ENCODE peak calls at places on chromosomes 6 and 20, in five cellular contexts. W is foreskin fibroblast, H is GM20000, Z is astrocyte of the cerebellum, I is HepG2. C is an unnamed sample.

GRCh38 chr6:75280131-75280855 is 4.3 kb downstream of the TMEM30A start:
- DNase-seq in W (no peak), H (no peak), Z (no peak), I (no peak), C (no peak)

GRCh38 chr6:140661691-140662090 is 1287.2 kb upstream of the CITED2 start:
- DNase-seq in W (no peak), H (no peak), Z (no peak), I (no peak), C (peak; percentile 42)

GRCh38 chr20:1720226-1720625 is 62.6 kb upstream of the SIRPG start:
- DNase-seq in W (no peak), H (no peak), Z (no peak), I (no peak), C (no peak)

GRCh38 chr6:38649744-38650143 is 10.0 kb upstream of the BTBD9 start:
- DNase-seq in W (no peak), H (no peak), Z (no peak), I (no peak), C (no peak)

GRCh38 chr20:43975096-43975768 is 60.6 kb downstream of the TOX2 start:
- DNase-seq in W (peak; percentile 79), H (no peak), Z (peak; percentile 26), I (no peak), C (peak; percentile 79)

GRCh38 chr20:51326241-51326819 is 216.2 kb downstream of the NFATC2 start:
- DNase-seq in W (peak; percentile 33), H (peak; percentile 58), Z (no peak), I (peak; percentile 61), C (peak; percentile 32)

GRCh38 chr20:15236812-15237211 is 899.4 kb upstream of the FLRT3 start:
- DNase-seq in W (peak; percentile 42), H (peak; percentile 28), Z (no peak), I (peak; percentile 58), C (no peak)

GRCh38 chr6:35318845-35319220 is 21.2 kb downstream of the DEF6 start:
- DNase-seq in W (no peak), H (no peak), Z (no peak), I (peak; percentile 62), C (no peak)

GRCh38 chr20:47847882-47848485 is 62.7 kb upstream of the SULF2 start:
- DNase-seq in W (no peak), H (no peak), Z (no peak), I (no peak), C (no peak)

GRCh38 chr6:37554480-37554819 is 54.8 kb upstream of the CCDC167 start:
- DNase-seq in W (no peak), H (no peak), Z (no peak), I (no peak), C (peak; percentile 38)

GRCh38 chr6:135358251-135358821 is 139.2 kb downstream of the AHI1 start:
- DNase-seq in W (peak; percentile 86), H (no peak), Z (peak; percentile 78), I (no peak), C (peak; percentile 94)

GRCh38 chr20:19814241-19814640 is 56.2 kb downstream of the RIN2 start:
- DNase-seq in W (no peak), H (no peak), Z (no peak), I (no peak), C (no peak)

GRCh38 chr6:144234399-144234798 is 50.7 kb upstream of the UTRN start:
- DNase-seq in W (no peak), H (no peak), Z (no peak), I (no peak), C (no peak)

GRCh38 chr6:21359926-21360325 is 233.6 kb upstream of the SOX4 start:
- DNase-seq in W (no peak), H (no peak), Z (no peak), I (no peak), C (no peak)

GRCh38 chr6:37516920-37517405 is 17.3 kb upstream of the CCDC167 start:
- DNase-seq in W (no peak), H (no peak), Z (no peak), I (no peak), C (no peak)

GRCh38 chr6:90574610-90575009 is 12.3 kb downstream of the MAP3K7 start:
- DNase-seq in W (peak; percentile 14), H (no peak), Z (peak; percentile 32), I (no peak), C (peak; percentile 42)
- TF ChIP-seq CTCF in W (no peak), H (no peak), Z (peak; percentile 12), I (no peak), C (peak; percentile 58)

GRCh38 chr6:44028767-44029166 is 98.5 kb downstream of the MRPL14 start:
- DNase-seq in W (no peak), H (no peak), Z (no peak), I (no peak), C (no peak)
- TF ChIP-seq CTCF in W (peak; percentile 15), H (no peak), Z (peak; percentile 35), I (no peak), C (peak; percentile 56)

GRCh38 chr20:56348306-56348695 is 10.5 kb upstream of the FAM210B start:
- DNase-seq in W (no peak), H (no peak), Z (no peak), I (peak; percentile 74), C (no peak)

GRCh38 chr20:56345911-56346310 is 12.9 kb upstream of the FAM210B start:
- DNase-seq in W (no peak), H (no peak), Z (no peak), I (no peak), C (no peak)

GRCh38 chr20:56347628-56348305 is 11.0 kb upstream of the FAM210B start:
- DNase-seq in W (no peak), H (no peak), Z (no peak), I (no peak), C (no peak)

GRCh38 chr20:56342783-56343182 is 16.0 kb upstream of the FAM210B start:
- DNase-seq in W (no peak), H (no peak), Z (no peak), I (no peak), C (no peak)

GRCh38 chr20:56343861-56344381 is 14.9 kb upstream of the FAM210B start:
- DNase-seq in W (no peak), H (peak; percentile 73), Z (peak; percentile 5), I (no peak), C (peak; percentile 18)
- TF ChIP-seq CTCF in W (peak; percentile 87), H (peak; percentile 54), Z (peak; percentile 63), I (peak; percentile 86), C (peak; percentile 85)

DNA sequence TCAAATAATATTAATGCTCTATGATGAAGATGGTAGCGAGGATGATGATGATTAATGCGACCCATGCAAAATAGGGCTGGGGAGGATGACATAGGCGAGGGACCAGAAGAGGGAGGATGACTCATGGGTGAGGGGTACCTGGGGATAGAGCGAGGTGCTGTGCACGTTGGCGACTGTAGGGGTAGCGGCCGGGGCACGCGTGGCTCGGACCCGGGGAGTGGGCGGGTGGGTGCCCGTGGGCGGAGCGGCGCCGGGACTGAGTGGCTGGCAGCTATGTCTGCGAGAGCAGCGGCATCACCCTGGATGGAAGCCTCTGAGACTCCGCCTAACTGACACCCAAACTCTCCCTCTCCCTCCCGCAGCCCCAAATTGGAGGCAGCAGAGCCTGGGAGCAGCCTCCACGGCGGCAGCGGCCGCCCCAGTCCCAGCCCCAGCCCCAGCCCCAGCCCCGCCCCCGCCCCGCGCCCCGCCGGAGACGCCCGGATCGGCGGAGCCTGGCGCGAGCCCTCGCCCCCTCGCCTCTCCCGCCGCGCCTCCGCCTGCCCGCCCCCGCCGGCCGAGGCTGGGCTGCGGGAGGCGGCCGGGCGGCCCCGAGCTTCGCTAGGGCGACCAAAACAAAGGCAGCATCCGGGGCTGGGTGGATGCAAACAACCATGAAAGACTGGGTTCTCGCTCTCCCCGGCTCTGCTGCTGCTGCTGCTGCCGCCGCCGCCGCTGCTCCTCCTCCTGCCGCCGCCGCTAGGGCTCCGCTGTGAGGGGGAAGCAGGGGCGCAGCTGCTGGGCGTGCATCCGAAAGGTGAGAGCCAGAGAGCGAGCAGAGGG is at the start of gene RIMS1:
- DNase-seq in W (no peak), H (peak; percentile 71), Z (no peak), I (no peak), C (peak; percentile 11)
- TF ChIP-seq CTCF in W (peak; percentile 30), H (no peak), Z (peak; percentile 49), I (peak; percentile 30), C (peak; percentile 49)

GRCh38 chr6:166515072-166515810 is 71.2 kb downstream of the RAMACL start:
- DNase-seq in W (peak; percentile 89), H (peak; percentile 22), Z (peak; percentile 27), I (peak; percentile 14), C (peak; percentile 83)

GRCh38 chr6:166512567-166512966 is 73.9 kb downstream of the RAMACL start:
- DNase-seq in W (no peak), H (peak; percentile 52), Z (no peak), I (no peak), C (no peak)

GRCh38 chr6:166516256-166516655 is 70.2 kb downstream of the RAMACL start:
- DNase-seq in W (no peak), H (no peak), Z (no peak), I (no peak), C (no peak)

GRCh38 chr6:166511316-166511715 is 75.2 kb downstream of the RAMACL start:
- DNase-seq in W (no peak), H (no peak), Z (no peak), I (no peak), C (no peak)

DNA sequence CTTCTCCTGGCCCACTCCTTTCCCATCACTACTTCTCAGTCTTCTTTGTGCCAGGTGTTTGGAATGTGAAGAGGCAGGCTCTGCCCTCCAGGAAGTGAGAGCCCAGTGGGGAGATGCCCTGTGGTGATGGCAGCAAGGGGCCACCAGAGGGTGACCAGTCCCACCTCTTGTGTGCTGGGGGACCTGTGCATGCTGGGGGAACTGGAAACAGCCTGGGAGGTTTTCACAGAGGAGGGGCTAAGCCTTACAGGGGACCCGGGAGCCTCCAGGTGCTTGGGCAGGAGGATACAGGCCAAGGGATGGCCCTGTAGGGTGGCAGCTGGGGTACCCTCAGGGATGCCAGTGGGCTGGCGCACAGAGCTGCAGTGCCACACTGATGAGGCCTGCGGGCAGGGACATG is 72.3 kb downstream of the RAMACL start:
- DNase-seq in W (no peak), H (no peak), Z (no peak), I (no peak), C (no peak)
- TF ChIP-seq CTCF in W (peak; percentile 6), H (no peak), Z (no peak), I (peak; percentile 6), C (no peak)

C was measured in HFFc6.